ENCODE peak calls at places on chromosome 9, in six cellular contexts. A is non-pigmented ciliary epithelial cell; G is effector memory CD4-positive, alpha-beta T cell; Q is HS-27A; P is midbrain; D is stimulated activated CD8-positive, alpha-beta memory T cell treated with anti-CD3 and anti-CD28 coated beads, Interleukin-12 subunit alpha, Interleukin-12 subunit beta, amount 100 ng/mL, for 4 hours. I is an unnamed sample.

GRCh38 chr9:16553869-16554540 is 316.5 kb downstream of the BNC2 start:
- DNase-seq in A (no peak), G (no peak), Q (no peak), P (no peak), D (no peak), I (no peak)

GRCh38 chr9:72333758-72334157 is 31.2 kb downstream of the ZFAND5 start:
- DNase-seq in A (no peak), G (no peak), Q (no peak), P (no peak), D (no peak), I (no peak)

GRCh38 chr9:29150606-29151005 is 1577.3 kb upstream of the C9orf72 start:
- DNase-seq in A (peak), G (no peak), Q (no peak), P (no peak), D (no peak), I (peak)

GRCh38 chr9:15509931-15510788 is 610 bp downstream of the PSIP1 start:
- DNase-seq in A (no peak), G (peak), Q (no peak), P (peak), D (peak), I (no peak)

GRCh38 chr9:131405429-131405828 is 11.5 kb downstream of the PRRC2B start:
- DNase-seq in A (no peak), G (no peak), Q (no peak), P (no peak), D (no peak), I (no peak)

GRCh38 chr9:131618071-131618479 is 72.8 kb downstream of the PRRT1B start:
- DNase-seq in A (no peak), G (no peak), Q (no peak), P (no peak), D (no peak), I (no peak)

GRCh38 chr9:74379718-74380117 is 117.4 kb upstream of the RORB start:
- DNase-seq in A (peak), G (peak), Q (no peak), P (no peak), D (no peak), I (peak)

GRCh38 chr9:133844876-133845658 is 106.9 kb upstream of the SARDH start:
- DNase-seq in A (peak), G (no peak), Q (no peak), P (peak), D (no peak), I (no peak)

GRCh38 chr9:121286973-121287721 is 19.2 kb downstream of the GSN start:
- DNase-seq in A (peak), G (no peak), Q (peak), P (peak), D (no peak), I (peak)